ENCODE peak calls at places on chromosomes 5 and 9, in six cellular contexts. One of them, this sample, is unnamed.

GRCh38 chr9:30574355-30575151 is 1809.9 kb upstream of the ACO1 start:
- DNase-seq in HepG2: no peak
- DNase-seq in IMR-90: no peak
- DNase-seq in K562: no peak
- DNase-seq in HEK293T: no peak
- DNase-seq in GM12878: no peak
- DNase-seq in this sample: no peak

GRCh38 chr5:148147415-148147814 is 20.9 kb upstream of the SPINK14 start:
- DNase-seq in HepG2: peak
- DNase-seq in IMR-90: no peak
- DNase-seq in K562: no peak
- DNase-seq in HEK293T: no peak
- DNase-seq in GM12878: no peak
- DNase-seq in this sample: no peak

GRCh38 chr5:111694183-111694582 is 62.8 kb downstream of the NREP start:
- DNase-seq in HepG2: no peak
- DNase-seq in IMR-90: peak
- DNase-seq in K562: no peak
- DNase-seq in HEK293T: no peak
- DNase-seq in GM12878: no peak
- DNase-seq in this sample: peak

GRCh38 chr9:108751301-108751824 is 104.4 kb downstream of the ACTL7B start:
- DNase-seq in HepG2: no peak
- DNase-seq in IMR-90: no peak
- DNase-seq in K562: no peak
- DNase-seq in HEK293T: no peak
- DNase-seq in GM12878: no peak
- DNase-seq in this sample: no peak

GRCh38 chr5:37777472-37778135 is 62.2 kb downstream of the GDNF start:
- DNase-seq in HepG2: no peak
- DNase-seq in IMR-90: peak
- DNase-seq in K562: no peak
- DNase-seq in HEK293T: no peak
- DNase-seq in GM12878: no peak
- DNase-seq in this sample: no peak

GRCh38 chr5:149757186-149757950 is 27.3 kb downstream of the PPARGC1B start:
- DNase-seq in HepG2: no peak
- DNase-seq in IMR-90: no peak
- DNase-seq in K562: no peak
- DNase-seq in HEK293T: no peak
- DNase-seq in GM12878: no peak
- DNase-seq in this sample: no peak

GRCh38 chr5:56264417-56265025 is 31.4 kb upstream of the ANKRD55 start:
- DNase-seq in HepG2: peak
- DNase-seq in IMR-90: peak
- DNase-seq in K562: peak
- DNase-seq in HEK293T: peak
- DNase-seq in GM12878: no peak
- DNase-seq in this sample: peak

GRCh38 chr5:131983244-131983771 is 28.1 kb downstream of the ACSL6 start:
- DNase-seq in HepG2: no peak
- DNase-seq in IMR-90: no peak
- DNase-seq in K562: no peak
- DNase-seq in HEK293T: no peak
- DNase-seq in GM12878: no peak
- DNase-seq in this sample: no peak

GRCh38 chr9:90449213-90449925 is 193.3 kb downstream of the DIRAS2 start:
- DNase-seq in HepG2: no peak
- DNase-seq in IMR-90: no peak
- DNase-seq in K562: no peak
- DNase-seq in HEK293T: no peak
- DNase-seq in GM12878: no peak
- DNase-seq in this sample: no peak

GRCh38 chr5:125064610-125065009 is 318.2 kb upstream of the ZNF608 start:
- DNase-seq in HepG2: no peak
- DNase-seq in IMR-90: no peak
- DNase-seq in K562: no peak
- DNase-seq in HEK293T: no peak
- DNase-seq in GM12878: no peak
- DNase-seq in this sample: no peak

GRCh38 chr5:73996181-73996770 is 370.3 kb downstream of the ARHGEF28 start:
- DNase-seq in HepG2: no peak
- DNase-seq in IMR-90: no peak
- DNase-seq in K562: no peak
- DNase-seq in HEK293T: no peak
- DNase-seq in GM12878: no peak
- DNase-seq in this sample: no peak

GRCh38 chr5:142888469-142889085 is 118.4 kb downstream of the ARHGAP26 start:
- DNase-seq in HepG2: peak
- DNase-seq in IMR-90: peak
- DNase-seq in K562: peak
- DNase-seq in HEK293T: peak
- DNase-seq in GM12878: no peak
- DNase-seq in this sample: peak

GRCh38 chr5:106493910-106494309 is 1176.8 kb downstream of the EFNA5 start:
- DNase-seq in HepG2: no peak
- DNase-seq in IMR-90: no peak
- DNase-seq in K562: no peak
- DNase-seq in HEK293T: no peak
- DNase-seq in GM12878: no peak
- DNase-seq in this sample: no peak

GRCh38 chr5:82277613-82277986 is 554 bp downstream of the RPS23 start:
- DNase-seq in HepG2: no peak
- DNase-seq in IMR-90: no peak
- DNase-seq in K562: no peak
- DNase-seq in HEK293T: no peak
- DNase-seq in GM12878: no peak
- DNase-seq in this sample: no peak

GRCh38 chr5:137834498-137834897 is 33.2 kb upstream of the MYOT start:
- DNase-seq in HepG2: no peak
- DNase-seq in IMR-90: no peak
- DNase-seq in K562: no peak
- DNase-seq in HEK293T: no peak
- DNase-seq in GM12878: no peak
- DNase-seq in this sample: no peak

GRCh38 chr5:137832416-137832815 is 35.2 kb upstream of the MYOT start:
- DNase-seq in HepG2: no peak
- DNase-seq in IMR-90: no peak
- DNase-seq in K562: no peak
- DNase-seq in HEK293T: no peak
- DNase-seq in GM12878: no peak
- DNase-seq in this sample: no peak

GRCh38 chr5:137836301-137836700 is 31.4 kb upstream of the MYOT start:
- DNase-seq in HepG2: no peak
- DNase-seq in IMR-90: no peak
- DNase-seq in K562: no peak
- DNase-seq in HEK293T: no peak
- DNase-seq in GM12878: no peak
- DNase-seq in this sample: no peak

GRCh38 chr5:137831526-137831925 is 36.1 kb upstream of the MYOT start:
- DNase-seq in HepG2: no peak
- DNase-seq in IMR-90: no peak
- DNase-seq in K562: no peak
- DNase-seq in HEK293T: no peak
- DNase-seq in GM12878: no peak
- DNase-seq in this sample: no peak

DNA sequence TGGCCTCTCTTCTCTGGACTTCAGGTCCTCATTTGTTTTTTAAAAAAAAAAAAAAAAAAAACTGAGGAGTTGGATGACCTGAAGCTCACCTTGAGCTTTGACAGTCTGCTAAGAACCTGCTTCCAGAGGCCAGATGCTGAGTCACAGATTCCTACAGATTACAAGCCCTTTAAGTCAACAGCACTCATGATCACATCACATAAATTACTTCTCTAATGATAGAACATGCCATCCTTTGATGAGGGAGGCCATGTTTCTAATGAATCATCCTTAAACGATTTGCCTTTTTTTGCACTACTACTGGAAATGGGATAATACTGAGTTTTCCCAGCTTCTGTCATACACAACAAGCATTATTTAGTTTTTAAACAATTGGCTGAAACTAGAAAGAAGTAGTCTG is 34.2 kb upstream of the MYOT start:
- DNase-seq in HepG2: peak
- DNase-seq in IMR-90: peak
- DNase-seq in K562: no peak
- DNase-seq in HEK293T: peak
- DNase-seq in GM12878: no peak
- DNase-seq in this sample: peak
- TF ChIP-seq BHLHE40 in HepG2: no peak
- TF ChIP-seq BHLHE40 in IMR-90: no peak
- TF ChIP-seq BHLHE40 in K562: no peak
- TF ChIP-seq BHLHE40 in HEK293T: no peak
- TF ChIP-seq BHLHE40 in GM12878: no peak
- TF ChIP-seq BHLHE40 in this sample: no peak

GRCh38 chr9:126723807-126724172 is 81.0 kb upstream of the ZBTB43 start:
- DNase-seq in HepG2: no peak
- DNase-seq in IMR-90: no peak
- DNase-seq in K562: no peak
- DNase-seq in HEK293T: no peak
- DNase-seq in GM12878: no peak
- DNase-seq in this sample: no peak
- TF ChIP-seq BHLHE40 in HepG2: no peak
- TF ChIP-seq BHLHE40 in IMR-90: no peak
- TF ChIP-seq BHLHE40 in K562: no peak
- TF ChIP-seq BHLHE40 in HEK293T: no peak
- TF ChIP-seq BHLHE40 in GM12878: no peak
- TF ChIP-seq BHLHE40 in this sample: no peak

GRCh38 chr9:98083059-98083458 is 26.5 kb downstream of the NANS start:
- DNase-seq in HepG2: no peak
- DNase-seq in IMR-90: peak
- DNase-seq in K562: no peak
- DNase-seq in HEK293T: no peak
- DNase-seq in GM12878: no peak
- DNase-seq in this sample: no peak
- TF ChIP-seq BHLHE40 in HepG2: no peak
- TF ChIP-seq BHLHE40 in IMR-90: no peak
- TF ChIP-seq BHLHE40 in K562: no peak
- TF ChIP-seq BHLHE40 in HEK293T: no peak
- TF ChIP-seq BHLHE40 in GM12878: no peak
- TF ChIP-seq BHLHE40 in this sample: no peak

DNA sequence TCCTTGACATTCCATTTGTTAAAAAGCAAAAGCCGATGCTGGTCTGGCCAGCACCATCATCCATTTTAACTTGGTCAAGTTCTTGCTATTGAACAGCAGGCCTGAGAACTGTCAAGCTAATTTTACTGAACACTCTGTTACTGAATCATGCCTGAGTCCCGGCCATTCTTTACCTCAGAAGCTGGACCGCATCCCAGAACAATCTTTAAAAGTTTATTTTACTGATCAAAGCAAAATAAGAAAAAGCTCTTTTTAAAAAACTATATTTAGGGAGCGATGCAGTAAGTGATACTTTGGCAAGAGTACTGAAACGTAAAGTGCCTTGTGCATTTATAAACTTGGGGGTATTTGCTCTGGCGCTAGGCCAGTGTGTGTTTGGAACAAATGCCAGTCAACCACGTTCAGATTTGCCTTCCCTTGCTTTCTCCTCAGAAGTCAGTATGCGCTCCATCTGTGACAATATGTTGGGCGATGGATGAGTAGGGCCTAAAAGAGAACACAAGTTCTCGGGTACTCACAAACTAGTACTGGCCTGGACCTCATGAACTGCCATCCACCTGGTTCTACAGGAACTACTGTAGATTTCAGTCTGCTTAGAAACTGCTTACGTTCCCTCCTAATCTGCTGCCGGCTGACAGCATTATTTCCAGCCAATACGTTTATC is 161.9 kb downstream of the MAPKAP1 start:
- DNase-seq in HepG2: no peak
- DNase-seq in IMR-90: peak
- DNase-seq in K562: no peak
- DNase-seq in HEK293T: no peak
- DNase-seq in GM12878: no peak
- DNase-seq in this sample: no peak
- TF ChIP-seq BHLHE40 in HepG2: no peak
- TF ChIP-seq BHLHE40 in IMR-90: no peak
- TF ChIP-seq BHLHE40 in K562: no peak
- TF ChIP-seq BHLHE40 in HEK293T: no peak
- TF ChIP-seq BHLHE40 in GM12878: no peak
- TF ChIP-seq BHLHE40 in this sample: no peak

GRCh38 chr5:32233696-32234447 is 59.8 kb upstream of the GOLPH3 start:
- DNase-seq in HepG2: peak
- DNase-seq in IMR-90: peak
- DNase-seq in K562: no peak
- DNase-seq in HEK293T: no peak
- DNase-seq in GM12878: no peak
- DNase-seq in this sample: no peak
- TF ChIP-seq BHLHE40 in HepG2: no peak
- TF ChIP-seq BHLHE40 in IMR-90: no peak
- TF ChIP-seq BHLHE40 in K562: no peak
- TF ChIP-seq BHLHE40 in HEK293T: no peak
- TF ChIP-seq BHLHE40 in GM12878: no peak
- TF ChIP-seq BHLHE40 in this sample: no peak

GRCh38 chr5:11396867-11397266 is 507.4 kb downstream of the CTNND2 start:
- DNase-seq in HepG2: no peak
- DNase-seq in IMR-90: no peak
- DNase-seq in K562: no peak
- DNase-seq in HEK293T: no peak
- DNase-seq in GM12878: no peak
- DNase-seq in this sample: no peak
- TF ChIP-seq BHLHE40 in HepG2: no peak
- TF ChIP-seq BHLHE40 in IMR-90: no peak
- TF ChIP-seq BHLHE40 in K562: no peak
- TF ChIP-seq BHLHE40 in HEK293T: no peak
- TF ChIP-seq BHLHE40 in GM12878: no peak
- TF ChIP-seq BHLHE40 in this sample: no peak

GRCh38 chr5:114174837-114175236 is 187.0 kb upstream of the KCNN2 start:
- DNase-seq in HepG2: no peak
- DNase-seq in IMR-90: peak
- DNase-seq in K562: no peak
- DNase-seq in HEK293T: no peak
- DNase-seq in GM12878: no peak
- DNase-seq in this sample: no peak
- TF ChIP-seq BHLHE40 in HepG2: no peak
- TF ChIP-seq BHLHE40 in IMR-90: no peak
- TF ChIP-seq BHLHE40 in K562: no peak
- TF ChIP-seq BHLHE40 in HEK293T: no peak
- TF ChIP-seq BHLHE40 in GM12878: no peak
- TF ChIP-seq BHLHE40 in this sample: no peak

GRCh38 chr9:117411547-117411946 is 3.3 kb downstream of the ASTN2 start:
- DNase-seq in HepG2: peak
- DNase-seq in IMR-90: peak
- DNase-seq in K562: peak
- DNase-seq in HEK293T: peak
- DNase-seq in GM12878: no peak
- DNase-seq in this sample: peak
- TF ChIP-seq BHLHE40 in HepG2: no peak
- TF ChIP-seq BHLHE40 in IMR-90: no peak
- TF ChIP-seq BHLHE40 in K562: no peak
- TF ChIP-seq BHLHE40 in HEK293T: no peak
- TF ChIP-seq BHLHE40 in GM12878: no peak
- TF ChIP-seq BHLHE40 in this sample: no peak

This sample was measured in A549.